ENCODE peak calls at places on chromosomes 16 and 17, in ten cellular contexts. A is right atrium auricular region, O is pancreas, J is heart left ventricle, G is tibial nerve, B is IMR-90, X is tibial artery, T is neuronal stem cell, S is adipocyte, I is A549. K is an unnamed sample.

GRCh38 chr16:88456356-88457292 is 3.5 kb downstream of the ZFPM1 start:
- DNase-seq in X (no peak), I (no peak), T (no peak), J (no peak), A (no peak), S (no peak), B (no peak), O (peak), G (no peak), K (no peak)

GRCh38 chr16:53773150-53773846 is 69.3 kb downstream of the FTO start:
- DNase-seq in J (peak), X (no peak), O (peak), S (peak), I (peak), T (peak), B (peak), A (no peak), G (no peak), K (peak)

GRCh38 chr16:4426021-4426684 is 485 bp downstream of the DNAJA3 start:
- DNase-seq in G (no peak), X (no peak), J (no peak), T (no peak), I (no peak), A (no peak), O (no peak), B (no peak), S (peak), K (no peak)

GRCh38 chr16:85077576-85078125 is 34.6 kb downstream of the CIBAR2 start:
- DNase-seq in G (no peak), S (no peak), J (no peak), A (no peak), O (no peak), B (no peak), T (no peak), I (no peak), X (no peak), K (no peak)

GRCh38 chr16:67995423-67995822 is 3.9 kb downstream of the DPEP2 start:
- DNase-seq in A (no peak), G (no peak), J (no peak), S (no peak), T (no peak), O (no peak), X (no peak), I (no peak), B (no peak), K (no peak)

GRCh38 chr16:76683051-76683450 is 405.9 kb downstream of the CNTNAP4 start:
- DNase-seq in J (no peak), O (no peak), G (no peak), B (no peak), A (no peak), S (no peak), I (no peak), X (no peak), T (no peak), K (no peak)

GRCh38 chr16:19994771-19995170 is 78.9 kb downstream of the GPR139 start:
- DNase-seq in T (no peak), X (no peak), B (no peak), O (no peak), S (no peak), A (no peak), J (no peak), G (no peak), I (no peak), K (no peak)

GRCh38 chr17:82592289-82592683 is 56.0 kb downstream of the WDR45B start:
- DNase-seq in I (no peak), T (no peak), G (no peak), A (no peak), O (no peak), X (no peak), B (no peak), J (no peak), S (no peak), K (no peak)

GRCh38 chr17:44222112-44222869 is 2.8 kb upstream of the UBTF start:
- DNase-seq in G (peak), A (peak), S (peak), J (peak), I (peak), X (peak), T (peak), B (peak), O (peak), K (peak)

DNA sequence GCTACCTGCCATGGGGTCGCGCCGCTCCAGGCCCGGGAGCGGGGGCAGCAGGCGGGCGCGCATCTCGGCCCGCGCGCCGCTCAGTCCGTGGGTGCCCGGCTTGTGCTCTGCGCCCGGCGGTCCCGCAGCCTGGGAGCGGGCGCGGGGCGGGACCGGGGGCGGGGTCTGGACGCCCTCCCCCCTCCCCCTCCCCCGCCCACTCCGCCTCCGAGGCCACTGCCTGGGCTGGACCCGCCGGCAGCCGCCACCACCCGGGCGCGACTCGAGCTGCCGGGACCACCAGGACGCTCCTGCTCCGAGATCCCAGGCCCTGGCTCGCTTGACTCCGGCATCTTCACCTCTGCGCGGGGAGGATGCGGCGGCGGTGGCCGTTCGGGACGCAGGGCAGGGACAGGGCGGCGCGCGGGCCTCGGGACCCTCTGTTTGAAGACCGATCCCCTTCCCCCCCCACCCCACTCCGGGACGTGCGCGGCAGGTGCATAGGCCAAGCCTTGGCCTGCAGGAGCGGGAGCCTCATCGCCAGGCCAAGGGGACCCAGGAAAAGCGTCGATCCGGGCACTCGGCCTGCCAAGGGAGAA is at the start of gene HS3ST6:
- DNase-seq in I (no peak), S (peak), J (no peak), B (no peak), G (no peak), O (no peak), T (no peak), A (no peak), X (no peak), K (peak)
- H3K4me3 ChIP-seq in I (peak), S (no peak), J (no peak), B (no peak), G (peak), O (no peak), T (peak), A (peak), X (no peak), K (peak)

GRCh38 chr17:63634163-63634562 is 11.9 kb downstream of the MAP3K3 start:
- DNase-seq in G (no peak), O (no peak), A (no peak), B (peak), X (peak), T (no peak), I (no peak), J (peak), S (no peak), K (peak)
- H3K4me3 ChIP-seq in G (no peak), O (no peak), A (no peak), B (no peak), X (no peak), T (no peak), I (no peak), J (no peak), S (no peak), K (no peak)

GRCh38 chr17:38420518-38420917 is 7.7 kb upstream of the ARHGAP23 start:
- DNase-seq in T (no peak), A (no peak), O (no peak), S (no peak), G (no peak), B (no peak), I (no peak), J (no peak), X (no peak), K (no peak)

GRCh38 chr17:38418693-38419507 is 9.4 kb upstream of the ARHGAP23 start:
- DNase-seq in J (no peak), A (no peak), T (no peak), B (no peak), O (no peak), I (no peak), S (no peak), X (no peak), G (no peak), K (no peak)

GRCh38 chr17:38418069-38418692 is 10.1 kb upstream of the ARHGAP23 start:
- DNase-seq in A (no peak), G (no peak), B (no peak), J (no peak), X (no peak), O (no peak), S (no peak), I (no peak), T (no peak), K (no peak)

GRCh38 chr17:38421224-38421841 is 6.9 kb upstream of the ARHGAP23 start:
- DNase-seq in S (peak), J (no peak), T (no peak), A (no peak), G (no peak), I (no peak), X (no peak), O (no peak), B (peak), K (peak)

DNA sequence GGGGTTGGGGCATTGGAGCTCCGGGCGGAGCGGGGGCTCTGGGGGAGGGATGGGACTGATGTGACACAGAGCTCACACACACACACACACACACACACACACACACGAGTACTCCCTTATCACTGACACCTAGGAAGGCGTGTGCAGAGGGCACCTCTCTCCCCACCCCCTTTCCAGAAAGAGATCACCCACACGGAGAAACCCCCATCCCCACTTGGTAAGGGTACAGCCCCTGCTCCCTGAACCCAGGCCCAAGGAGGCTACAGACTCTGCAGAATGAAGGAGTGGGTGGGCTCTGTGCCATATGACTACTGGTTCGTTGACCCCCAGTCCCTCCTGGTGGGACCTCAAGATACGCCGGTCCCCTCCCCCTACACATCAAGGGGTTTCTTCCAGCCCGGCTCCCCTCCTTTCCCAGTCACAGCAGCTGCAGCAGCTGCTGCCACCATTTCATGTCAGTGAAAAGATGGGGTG is 8.7 kb upstream of the ARHGAP23 start:
- DNase-seq in B (no peak), J (no peak), G (no peak), S (no peak), O (no peak), A (no peak), X (no peak), I (no peak), T (no peak), K (no peak)
- H3K4me3 ChIP-seq in B (no peak), J (peak), G (peak), S (no peak), O (peak), A (peak), X (peak), I (peak), T (peak), K (peak)

GRCh38 chr16:11253009-11253994 is 2.7 kb downstream of the SOCS1 start:
- DNase-seq in I (no peak), O (no peak), X (no peak), T (no peak), A (no peak), S (peak), J (no peak), G (no peak), B (peak), K (no peak)
- H3K4me3 ChIP-seq in I (no peak), O (no peak), X (no peak), T (no peak), A (no peak), S (no peak), J (no peak), G (peak), B (peak), K (no peak)

GRCh38 chr17:7558544-7559306 is at the start of gene TNFSF13:
- DNase-seq in O (peak), I (no peak), X (peak), B (no peak), T (no peak), J (no peak), G (no peak), S (no peak), A (no peak), K (no peak)
- H3K4me3 ChIP-seq in O (peak), I (no peak), X (peak), B (no peak), T (no peak), J (peak), G (peak), S (peak), A (peak), K (no peak)

DNA sequence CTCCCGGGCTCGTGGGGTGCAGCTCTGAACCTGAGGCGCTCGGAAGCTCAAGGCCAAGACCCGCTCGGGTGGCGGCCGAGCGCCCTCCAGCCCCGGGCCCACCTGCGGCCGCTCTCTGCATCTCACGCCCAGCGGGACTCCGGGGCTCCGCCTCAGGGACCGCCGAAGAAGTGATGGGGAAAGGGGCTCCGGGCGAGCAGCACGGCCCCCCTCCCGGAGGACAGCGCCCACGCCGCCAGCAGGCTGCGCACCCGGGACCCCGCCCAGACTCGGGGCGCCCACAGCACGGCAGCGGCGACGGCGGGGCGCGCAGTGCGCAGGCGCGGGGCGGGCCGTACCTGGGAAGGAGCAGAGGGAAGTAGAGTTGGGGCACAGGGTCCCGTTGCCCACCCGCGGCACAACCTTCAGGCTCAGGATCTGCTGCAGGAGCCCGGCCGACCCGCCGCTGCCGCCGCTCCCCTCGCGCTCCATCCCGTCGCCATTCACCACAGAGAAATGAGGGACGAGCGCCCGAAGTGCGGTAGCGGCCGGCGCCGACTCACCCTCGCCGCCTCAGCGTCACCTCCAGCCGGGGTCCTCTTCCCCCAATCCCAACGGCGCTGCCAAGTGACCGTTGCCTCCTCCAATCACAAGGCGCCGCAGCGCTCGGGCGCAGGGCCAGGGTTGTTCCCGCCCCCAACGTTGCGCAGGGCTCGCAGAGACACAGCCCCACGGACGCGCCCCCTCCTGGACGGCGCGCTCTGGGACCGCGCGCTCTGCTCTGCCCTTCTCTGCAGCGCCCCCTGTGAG is at the start of gene TMEM170A:
- DNase-seq in X (peak), A (peak), I (peak), J (peak), O (peak), T (peak), S (peak), B (peak), G (peak), K (peak)
- H3K4me3 ChIP-seq in X (peak), A (peak), I (peak), J (peak), O (peak), T (peak), S (peak), B (peak), G (peak), K (peak)